ENCODE peak calls at places on chromosomes 3 and 15, in eight cellular contexts. One of them, this sample, is unnamed.

GRCh38 chr15:94229591-94230365 is 1.6 kb upstream of the MCTP2 start:
- DNase-seq in neural crest cell: no peak
- DNase-seq in PC-3: peak; percentile 42
- DNase-seq in lower leg skin: no peak
- DNase-seq in WTC11: no peak
- DNase-seq in cardiac fibroblast: no peak
- DNase-seq in adrenal gland: no peak
- DNase-seq in GM20000: peak; percentile 70
- DNase-seq in this sample: no peak

GRCh38 chr15:24848050-24848449 is 106.7 kb upstream of the SNRPN start:
- DNase-seq in lower leg skin: no peak
- DNase-seq in neural crest cell: peak; percentile 28
- DNase-seq in WTC11: peak; percentile 42
- DNase-seq in PC-3: peak; percentile 45
- DNase-seq in cardiac fibroblast: peak; percentile 34
- DNase-seq in GM20000: no peak
- DNase-seq in adrenal gland: peak; percentile 37
- DNase-seq in this sample: peak; percentile 31

GRCh38 chr15:80503319-80503952 is 99.3 kb downstream of the ARNT2 start:
- DNase-seq in GM20000: no peak
- DNase-seq in adrenal gland: no peak
- DNase-seq in neural crest cell: no peak
- DNase-seq in lower leg skin: no peak
- DNase-seq in PC-3: no peak
- DNase-seq in WTC11: no peak
- DNase-seq in cardiac fibroblast: peak; percentile 48
- DNase-seq in this sample: no peak

GRCh38 chr15:65049418-65049840 is 4.2 kb downstream of the SLC51B start:
- DNase-seq in neural crest cell: peak; percentile 85
- DNase-seq in lower leg skin: peak; percentile 83
- DNase-seq in GM20000: peak; percentile 95
- DNase-seq in cardiac fibroblast: peak; percentile 91
- DNase-seq in WTC11: peak; percentile 91
- DNase-seq in PC-3: peak; percentile 93
- DNase-seq in adrenal gland: peak; percentile 94
- DNase-seq in this sample: peak; percentile 75

GRCh38 chr3:108036984-108037741 is 53.7 kb downstream of the CD47 start:
- DNase-seq in GM20000: peak; percentile 38
- DNase-seq in lower leg skin: no peak
- DNase-seq in cardiac fibroblast: peak; percentile 20
- DNase-seq in PC-3: peak; percentile 45
- DNase-seq in adrenal gland: no peak
- DNase-seq in neural crest cell: no peak
- DNase-seq in WTC11: no peak
- DNase-seq in this sample: no peak

GRCh38 chr3:28853830-28854229 is 427.0 kb upstream of the RBMS3 start:
- DNase-seq in GM20000: no peak
- DNase-seq in PC-3: peak; percentile 46
- DNase-seq in neural crest cell: no peak
- DNase-seq in cardiac fibroblast: peak; percentile 65
- DNase-seq in adrenal gland: no peak
- DNase-seq in WTC11: no peak
- DNase-seq in lower leg skin: no peak
- DNase-seq in this sample: no peak

GRCh38 chr3:127822166-127822835 is at the start of gene MGLL:
- DNase-seq in lower leg skin: no peak
- DNase-seq in GM20000: peak; percentile 59
- DNase-seq in neural crest cell: peak; percentile 21
- DNase-seq in adrenal gland: peak; percentile 29
- DNase-seq in cardiac fibroblast: peak; percentile 45
- DNase-seq in PC-3: peak; percentile 54
- DNase-seq in WTC11: peak; percentile 37
- DNase-seq in this sample: no peak

GRCh38 chr15:38307251-38307650 is 54.6 kb downstream of the SPRED1 start:
- DNase-seq in cardiac fibroblast: no peak
- DNase-seq in PC-3: no peak
- DNase-seq in WTC11: no peak
- DNase-seq in adrenal gland: no peak
- DNase-seq in neural crest cell: no peak
- DNase-seq in lower leg skin: no peak
- DNase-seq in GM20000: no peak
- DNase-seq in this sample: no peak

GRCh38 chr3:104069114-104069513 is 1297.6 kb upstream of the ALCAM start:
- DNase-seq in lower leg skin: no peak
- DNase-seq in cardiac fibroblast: no peak
- DNase-seq in neural crest cell: no peak
- DNase-seq in WTC11: no peak
- DNase-seq in adrenal gland: no peak
- DNase-seq in PC-3: peak; percentile 50
- DNase-seq in GM20000: no peak
- DNase-seq in this sample: no peak

GRCh38 chr3:8210752-8211405 is 290.7 kb upstream of the LMCD1 start:
- DNase-seq in WTC11: no peak
- DNase-seq in cardiac fibroblast: peak; percentile 11
- DNase-seq in PC-3: peak; percentile 43
- DNase-seq in neural crest cell: no peak
- DNase-seq in lower leg skin: no peak
- DNase-seq in adrenal gland: no peak
- DNase-seq in GM20000: no peak
- DNase-seq in this sample: no peak

GRCh38 chr3:40079203-40079844 is 230.2 kb upstream of the EIF1B start:
- DNase-seq in adrenal gland: no peak
- DNase-seq in lower leg skin: no peak
- DNase-seq in PC-3: peak; percentile 2
- DNase-seq in cardiac fibroblast: peak; percentile 72
- DNase-seq in neural crest cell: no peak
- DNase-seq in GM20000: no peak
- DNase-seq in WTC11: no peak
- DNase-seq in this sample: no peak

GRCh38 chr15:98583758-98584157 is 64.6 kb upstream of the IGF1R start:
- DNase-seq in lower leg skin: no peak
- DNase-seq in cardiac fibroblast: no peak
- DNase-seq in adrenal gland: no peak
- DNase-seq in neural crest cell: no peak
- DNase-seq in PC-3: no peak
- DNase-seq in WTC11: no peak
- DNase-seq in GM20000: no peak
- DNase-seq in this sample: no peak

GRCh38 chr3:14519406-14519805 is 20.7 kb downstream of the GRIP2 start:
- DNase-seq in PC-3: no peak
- DNase-seq in WTC11: no peak
- DNase-seq in cardiac fibroblast: no peak
- DNase-seq in lower leg skin: no peak
- DNase-seq in GM20000: no peak
- DNase-seq in neural crest cell: no peak
- DNase-seq in adrenal gland: no peak
- DNase-seq in this sample: no peak

GRCh38 chr15:62888628-62889027 is 153.9 kb upstream of the TPM1 start:
- DNase-seq in adrenal gland: no peak
- DNase-seq in cardiac fibroblast: no peak
- DNase-seq in neural crest cell: no peak
- DNase-seq in lower leg skin: no peak
- DNase-seq in GM20000: no peak
- DNase-seq in WTC11: no peak
- DNase-seq in PC-3: peak; percentile 44
- DNase-seq in this sample: no peak

GRCh38 chr3:31836397-31837075 is 144.5 kb downstream of the OSBPL10 start:
- DNase-seq in WTC11: no peak
- DNase-seq in adrenal gland: no peak
- DNase-seq in PC-3: no peak
- DNase-seq in cardiac fibroblast: no peak
- DNase-seq in neural crest cell: no peak
- DNase-seq in lower leg skin: no peak
- DNase-seq in GM20000: no peak
- DNase-seq in this sample: no peak

GRCh38 chr15:89332446-89332845 is 2.2 kb downstream of the POLG start:
- DNase-seq in adrenal gland: no peak
- DNase-seq in cardiac fibroblast: peak; percentile 37
- DNase-seq in PC-3: peak; percentile 14
- DNase-seq in neural crest cell: no peak
- DNase-seq in WTC11: peak; percentile 35
- DNase-seq in GM20000: peak; percentile 44
- DNase-seq in lower leg skin: no peak
- DNase-seq in this sample: no peak

GRCh38 chr3:188092648-188093047 is 61.3 kb upstream of the LPP start:
- DNase-seq in GM20000: no peak
- DNase-seq in cardiac fibroblast: no peak
- DNase-seq in lower leg skin: peak; percentile 23
- DNase-seq in neural crest cell: no peak
- DNase-seq in WTC11: no peak
- DNase-seq in PC-3: no peak
- DNase-seq in adrenal gland: no peak
- DNase-seq in this sample: no peak

GRCh38 chr3:150225986-150226385 is 182.1 kb upstream of the TSC22D2 start:
- DNase-seq in neural crest cell: no peak
- DNase-seq in PC-3: no peak
- DNase-seq in lower leg skin: no peak
- DNase-seq in GM20000: no peak
- DNase-seq in cardiac fibroblast: peak; percentile 42
- DNase-seq in adrenal gland: peak; percentile 51
- DNase-seq in WTC11: no peak
- DNase-seq in this sample: no peak

GRCh38 chr15:57649138-57649537 is 57.4 kb upstream of the POLR2M start:
- DNase-seq in cardiac fibroblast: peak; percentile 64
- DNase-seq in lower leg skin: no peak
- DNase-seq in GM20000: no peak
- DNase-seq in neural crest cell: no peak
- DNase-seq in PC-3: no peak
- DNase-seq in adrenal gland: no peak
- DNase-seq in WTC11: no peak
- DNase-seq in this sample: no peak

DNA sequence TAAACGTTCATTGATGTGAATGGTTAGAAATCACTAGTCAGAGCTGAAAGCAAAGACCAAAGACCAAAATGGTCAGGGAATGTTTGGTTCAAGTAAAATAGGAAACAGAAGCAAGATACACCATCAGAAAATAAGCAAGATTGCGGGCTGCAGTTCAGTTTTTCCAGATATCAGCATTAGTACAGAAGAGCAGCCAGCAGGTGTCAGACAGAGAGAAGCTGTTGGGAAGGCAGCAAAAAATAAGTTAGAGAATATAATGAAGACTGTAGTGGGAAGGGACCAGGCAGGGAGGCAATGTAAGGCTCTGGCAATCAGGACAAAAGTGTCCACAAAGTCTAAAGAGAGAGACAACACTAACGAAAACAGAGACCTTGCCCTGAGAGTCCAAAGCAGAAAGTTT is 639.4 kb upstream of the NAALADL2 start:
- DNase-seq in adrenal gland: no peak
- DNase-seq in lower leg skin: no peak
- DNase-seq in GM20000: no peak
- DNase-seq in cardiac fibroblast: no peak
- DNase-seq in PC-3: no peak
- DNase-seq in neural crest cell: no peak
- DNase-seq in WTC11: no peak
- DNase-seq in this sample: no peak
- TF ChIP-seq CTCF in adrenal gland: no peak
- TF ChIP-seq CTCF in lower leg skin: no peak
- TF ChIP-seq CTCF in GM20000: no peak
- TF ChIP-seq CTCF in cardiac fibroblast: no peak
- TF ChIP-seq CTCF in PC-3: peak; percentile 20
- TF ChIP-seq CTCF in neural crest cell: no peak
- TF ChIP-seq CTCF in WTC11: no peak
- TF ChIP-seq CTCF in this sample: peak; percentile 12

GRCh38 chr3:59734061-59734460 is 684.2 kb upstream of the CFAP20DC start:
- DNase-seq in WTC11: no peak
- DNase-seq in cardiac fibroblast: no peak
- DNase-seq in adrenal gland: no peak
- DNase-seq in PC-3: no peak
- DNase-seq in neural crest cell: no peak
- DNase-seq in lower leg skin: no peak
- DNase-seq in GM20000: no peak
- DNase-seq in this sample: no peak
- TF ChIP-seq CTCF in WTC11: no peak
- TF ChIP-seq CTCF in cardiac fibroblast: no peak
- TF ChIP-seq CTCF in adrenal gland: no peak
- TF ChIP-seq CTCF in PC-3: no peak
- TF ChIP-seq CTCF in neural crest cell: no peak
- TF ChIP-seq CTCF in lower leg skin: no peak
- TF ChIP-seq CTCF in GM20000: no peak
- TF ChIP-seq CTCF in this sample: no peak

GRCh38 chr15:70209499-70209898 is 111.8 kb upstream of the TLE3 start:
- DNase-seq in WTC11: no peak
- DNase-seq in PC-3: no peak
- DNase-seq in GM20000: no peak
- DNase-seq in lower leg skin: no peak
- DNase-seq in cardiac fibroblast: no peak
- DNase-seq in neural crest cell: no peak
- DNase-seq in adrenal gland: no peak
- DNase-seq in this sample: no peak

GRCh38 chr15:70210076-70210475 is 112.4 kb upstream of the TLE3 start:
- DNase-seq in cardiac fibroblast: no peak
- DNase-seq in WTC11: no peak
- DNase-seq in adrenal gland: no peak
- DNase-seq in PC-3: no peak
- DNase-seq in neural crest cell: no peak
- DNase-seq in GM20000: no peak
- DNase-seq in lower leg skin: no peak
- DNase-seq in this sample: no peak

GRCh38 chr15:70212288-70212962 is 114.7 kb upstream of the TLE3 start:
- DNase-seq in lower leg skin: no peak
- DNase-seq in PC-3: no peak
- DNase-seq in neural crest cell: no peak
- DNase-seq in WTC11: no peak
- DNase-seq in cardiac fibroblast: no peak
- DNase-seq in adrenal gland: peak; percentile 18
- DNase-seq in GM20000: no peak
- DNase-seq in this sample: no peak

GRCh38 chr15:70208332-70208731 is 110.6 kb upstream of the TLE3 start:
- DNase-seq in neural crest cell: no peak
- DNase-seq in PC-3: no peak
- DNase-seq in adrenal gland: no peak
- DNase-seq in GM20000: no peak
- DNase-seq in lower leg skin: no peak
- DNase-seq in WTC11: no peak
- DNase-seq in cardiac fibroblast: no peak
- DNase-seq in this sample: no peak

DNA sequence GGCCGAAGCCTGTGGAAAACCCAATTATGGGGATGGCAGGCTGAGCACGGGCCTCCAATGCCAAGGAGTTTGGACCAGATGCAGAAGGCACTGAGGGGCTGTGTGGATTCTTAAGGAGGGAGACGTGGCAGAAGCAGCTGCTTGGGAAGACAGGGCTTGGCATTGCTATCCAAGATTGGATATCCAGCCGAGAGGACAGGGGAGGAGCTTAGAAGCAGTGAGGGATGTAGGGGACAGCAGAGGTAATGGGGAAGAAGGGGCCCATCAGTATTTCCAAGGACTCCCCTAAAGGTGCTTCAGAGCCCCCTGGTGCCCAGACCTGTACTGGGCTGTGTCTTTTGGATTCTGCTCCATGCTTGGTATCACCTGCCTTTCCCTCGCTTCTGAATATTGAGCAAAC is 112.8 kb upstream of the TLE3 start:
- DNase-seq in adrenal gland: no peak
- DNase-seq in neural crest cell: no peak
- DNase-seq in lower leg skin: no peak
- DNase-seq in GM20000: no peak
- DNase-seq in WTC11: no peak
- DNase-seq in PC-3: no peak
- DNase-seq in cardiac fibroblast: no peak
- DNase-seq in this sample: no peak
- TF ChIP-seq CTCF in adrenal gland: no peak
- TF ChIP-seq CTCF in neural crest cell: no peak
- TF ChIP-seq CTCF in lower leg skin: no peak
- TF ChIP-seq CTCF in GM20000: no peak
- TF ChIP-seq CTCF in WTC11: no peak
- TF ChIP-seq CTCF in PC-3: no peak
- TF ChIP-seq CTCF in cardiac fibroblast: peak; percentile 18
- TF ChIP-seq CTCF in this sample: no peak

GRCh38 chr15:76285241-76285825 is 25.9 kb downstream of the ETFA start:
- DNase-seq in PC-3: peak; percentile 44
- DNase-seq in cardiac fibroblast: peak; percentile 14
- DNase-seq in WTC11: no peak
- DNase-seq in adrenal gland: no peak
- DNase-seq in GM20000: peak; percentile 9
- DNase-seq in lower leg skin: no peak
- DNase-seq in neural crest cell: no peak
- DNase-seq in this sample: no peak
- TF ChIP-seq CTCF in PC-3: peak; percentile 64
- TF ChIP-seq CTCF in cardiac fibroblast: peak; percentile 56
- TF ChIP-seq CTCF in WTC11: no peak
- TF ChIP-seq CTCF in adrenal gland: peak; percentile 28
- TF ChIP-seq CTCF in GM20000: peak; percentile 10
- TF ChIP-seq CTCF in lower leg skin: no peak
- TF ChIP-seq CTCF in neural crest cell: peak; percentile 58
- TF ChIP-seq CTCF in this sample: peak; percentile 43

This sample was measured in progenitor cell of endocrine pancreas.